ENCODE peak calls at places on chromosomes 2 and 18, in ten cellular contexts. K, N, X, Y, T, G, S, D, I and R are unnamed samples.

GRCh38 chr2:171855401-171855800 is 38.6 kb downstream of the SLC25A12 start:
- DNase-seq in T (peak), Y (no peak), D (peak), G (peak), I (no peak), K (no peak), N (no peak), X (no peak), S (no peak), R (no peak)

GRCh38 chr2:120898961-120899360 is 163.3 kb downstream of the GLI2 start:
- DNase-seq in K (no peak), N (no peak), S (no peak), Y (no peak), D (no peak), I (no peak), T (no peak), G (no peak), X (no peak), R (no peak)

GRCh38 chr2:193549661-193550060 is 1354.9 kb upstream of the TMEFF2 start:
- DNase-seq in X (no peak), S (no peak), Y (no peak), N (no peak), I (no peak), G (no peak), K (no peak), D (peak), T (no peak), R (no peak)

GRCh38 chr2:239075918-239076727 is 228.2 kb downstream of the TWIST2 start:
- DNase-seq in I (no peak), G (no peak), X (no peak), K (no peak), S (peak), T (no peak), Y (peak), D (no peak), N (no peak), R (peak)

GRCh38 chr2:233404227-233404626 is 49.9 kb downstream of the DGKD start:
- DNase-seq in X (peak), G (no peak), Y (no peak), T (peak), I (no peak), N (peak), D (peak), S (no peak), K (peak), R (no peak)

GRCh38 chr2:169664978-169665930 is 29.0 kb downstream of the CFAP210 start:
- DNase-seq in I (no peak), X (no peak), S (no peak), T (no peak), G (peak), N (no peak), Y (no peak), K (no peak), D (no peak), R (no peak)

GRCh38 chr18:55506074-55506473 is 81.9 kb downstream of the TCF4 start:
- DNase-seq in T (no peak), G (no peak), N (no peak), S (no peak), X (no peak), K (no peak), Y (no peak), I (no peak), D (no peak), R (no peak)

GRCh38 chr2:54572636-54573531 is 116.8 kb downstream of the SPTBN1 start:
- DNase-seq in X (peak), G (peak), N (no peak), I (no peak), T (no peak), D (peak), S (no peak), K (peak), Y (no peak), R (no peak)

GRCh38 chr18:27073404-27073830 is 111.7 kb downstream of the CHST9 start:
- DNase-seq in D (no peak), K (no peak), S (no peak), G (no peak), Y (no peak), I (no peak), X (no peak), T (no peak), N (no peak), R (no peak)

GRCh38 chr2:179837408-179837807 is 24.0 kb downstream of the ZNF385B start:
- DNase-seq in D (peak), G (peak), N (peak), I (no peak), X (peak), S (no peak), Y (no peak), K (no peak), T (no peak), R (no peak)

GRCh38 chr2:142980246-142981068 is 103.0 kb downstream of the KYNU start:
- DNase-seq in N (peak), G (peak), K (no peak), Y (no peak), T (no peak), D (peak), I (no peak), S (no peak), X (peak), R (no peak)

GRCh38 chr2:234162876-234163275 is 112.4 kb downstream of the SPP2 start:
- DNase-seq in S (no peak), I (no peak), G (no peak), T (no peak), X (no peak), Y (no peak), N (no peak), D (no peak), K (no peak), R (no peak)

GRCh38 chr18:63553117-63553516 is 10.9 kb downstream of the SERPINB12 start:
- DNase-seq in D (peak), Y (no peak), X (peak), T (peak), G (peak), S (no peak), K (no peak), I (no peak), N (no peak), R (no peak)

GRCh38 chr2:207042155-207042554 is 102.8 kb downstream of the CPO start:
- DNase-seq in K (no peak), D (peak), Y (no peak), X (peak), I (no peak), T (no peak), N (no peak), S (no peak), G (peak), R (no peak)

GRCh38 chr18:31718386-31718785 is 34.0 kb upstream of the B4GALT6 start:
- DNase-seq in N (no peak), S (no peak), I (no peak), T (no peak), Y (no peak), D (no peak), K (no peak), X (no peak), G (no peak), R (no peak)

DNA sequence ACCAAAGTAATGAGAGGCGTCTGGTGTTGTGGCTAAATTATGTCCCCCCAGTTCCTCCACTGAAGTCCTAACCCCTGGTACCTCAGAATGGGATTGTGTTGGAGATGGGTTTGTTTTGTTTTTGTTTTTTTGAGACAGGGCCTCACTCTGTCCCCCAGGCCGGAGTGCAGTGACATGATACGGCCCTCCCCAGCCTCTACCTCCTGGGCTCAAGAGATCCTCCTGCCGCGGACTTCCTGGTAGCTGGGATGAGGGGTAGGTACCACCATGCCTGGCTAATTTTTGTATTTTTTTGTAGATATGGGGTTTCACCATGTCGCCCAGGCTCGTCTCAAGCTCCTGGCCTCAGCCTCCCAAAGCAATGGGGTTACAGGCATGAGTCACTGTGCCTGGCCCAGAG is 73.6 kb upstream of the SMAD7 start:
- DNase-seq in S (no peak), N (no peak), X (no peak), I (no peak), K (no peak), G (no peak), D (no peak), Y (no peak), T (no peak), R (no peak)
- H3K4me3 ChIP-seq in S (no peak), N (no peak), X (no peak), I (no peak), K (no peak), G (no peak), D (no peak), Y (no peak), T (no peak), R (no peak)

GRCh38 chr2:45442026-45442425 is 169.0 kb downstream of the SRBD1 start:
- DNase-seq in S (no peak), Y (no peak), X (no peak), G (no peak), K (no peak), I (no peak), D (no peak), N (no peak), T (no peak), R (no peak)

GRCh38 chr2:45443012-45443411 is 168.1 kb downstream of the SRBD1 start:
- DNase-seq in Y (no peak), X (no peak), K (no peak), T (no peak), G (no peak), N (no peak), S (no peak), I (no peak), D (no peak), R (no peak)

GRCh38 chr2:45441571-45441970 is 169.5 kb downstream of the SRBD1 start:
- DNase-seq in D (no peak), G (no peak), X (no peak), S (no peak), T (no peak), K (no peak), N (no peak), I (no peak), Y (no peak), R (no peak)

GRCh38 chr2:45438872-45439665 is 172.0 kb downstream of the SRBD1 start:
- DNase-seq in T (no peak), I (no peak), X (no peak), G (no peak), Y (no peak), K (no peak), D (no peak), S (no peak), N (no peak), R (no peak)

GRCh38 chr2:45439788-45440773 is 171.0 kb downstream of the SRBD1 start:
- DNase-seq in D (peak), T (no peak), G (peak), X (no peak), S (no peak), N (no peak), I (no peak), Y (no peak), K (no peak), R (no peak)
- H3K4me3 ChIP-seq in D (no peak), T (no peak), G (no peak), X (no peak), S (no peak), N (no peak), I (no peak), Y (no peak), K (no peak), R (no peak)

DNA sequence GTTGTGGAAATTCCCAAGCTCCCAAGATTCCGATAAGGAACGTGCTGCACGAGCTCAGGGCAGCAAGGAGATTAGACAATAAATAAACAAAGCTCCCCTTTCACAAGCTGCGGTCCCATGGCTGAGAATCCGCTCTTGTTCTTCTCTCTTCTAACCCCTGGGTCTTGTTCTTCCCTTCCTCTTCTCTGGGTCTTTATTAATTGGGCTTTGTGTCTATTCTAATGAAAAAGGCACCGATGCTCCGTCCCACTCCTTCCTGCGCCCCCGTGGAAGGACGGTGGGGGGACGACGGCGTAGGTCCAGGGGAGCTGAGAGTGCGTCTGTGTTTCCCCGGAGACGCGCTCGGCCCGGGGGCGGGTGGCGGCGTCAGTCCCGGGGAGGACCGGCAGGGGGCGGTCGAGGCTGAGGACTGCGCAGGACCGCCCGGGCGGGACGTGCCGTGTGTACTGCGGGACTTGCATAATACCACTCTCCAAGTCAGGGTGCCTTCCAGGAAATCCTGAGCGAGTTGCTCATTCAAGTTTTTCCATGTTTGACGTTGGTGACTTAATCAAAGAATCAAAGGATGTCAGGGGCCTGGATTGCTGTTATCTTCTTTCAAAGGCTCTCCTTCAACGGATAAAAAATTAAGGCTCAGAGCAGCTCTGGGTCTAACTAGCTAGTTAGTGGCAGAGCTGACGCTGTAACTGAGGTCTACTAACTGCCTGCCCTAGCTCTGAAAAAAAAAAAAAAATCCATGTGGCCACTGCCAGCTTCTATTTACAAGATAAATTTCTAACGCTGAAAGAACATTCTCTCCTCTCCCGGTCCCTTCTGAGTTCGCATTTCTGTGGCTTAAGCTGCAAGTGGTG is 321.4 kb downstream of the TGIF1 start:
- DNase-seq in I (peak), X (peak), T (peak), Y (peak), G (peak), N (peak), K (peak), D (peak), S (peak), R (peak)
- H3K4me3 ChIP-seq in I (peak), X (peak), T (peak), Y (peak), G (peak), N (no peak), K (peak), D (peak), S (peak), R (peak)

DNA sequence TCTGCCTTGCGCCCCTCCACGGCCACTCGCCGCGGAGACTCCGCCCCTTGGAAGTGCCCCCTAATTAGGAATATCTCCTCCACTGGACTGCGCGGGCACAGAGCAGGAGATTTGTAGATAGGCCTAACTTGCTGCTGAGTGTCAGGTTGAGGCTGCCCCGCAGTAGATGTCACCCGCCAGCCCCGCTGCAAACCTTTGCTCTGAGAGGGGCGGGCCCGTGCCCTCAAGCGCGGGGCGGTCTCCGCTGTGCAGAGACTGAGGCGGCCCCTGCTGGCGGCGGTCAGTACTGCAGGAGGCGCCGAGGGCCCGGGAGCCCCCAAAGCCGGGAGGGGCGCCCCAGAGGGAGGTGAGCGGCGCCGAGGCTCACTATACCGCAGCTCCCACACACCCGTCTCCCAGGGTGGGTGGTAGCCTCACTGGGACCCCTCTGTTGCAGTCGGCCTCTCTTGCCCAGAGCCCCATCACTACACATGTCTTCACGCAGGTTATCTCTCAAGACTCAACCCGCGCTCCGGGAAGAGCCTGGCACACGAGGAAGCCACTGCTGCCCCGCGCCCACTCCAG is 2.9 kb upstream of the NEURL3 start:
- DNase-seq in Y (peak), G (peak), I (peak), S (peak), T (peak), N (peak), D (peak), K (peak), X (peak), R (peak)
- H3K4me3 ChIP-seq in Y (peak), G (peak), I (no peak), S (peak), T (peak), N (no peak), D (peak), K (peak), X (peak), R (peak)

GRCh38 chr2:16629044-16629443 is 36.6 kb downstream of the CYRIA start:
- DNase-seq in K (no peak), I (no peak), D (no peak), Y (no peak), N (no peak), T (no peak), G (no peak), X (no peak), S (no peak), R (no peak)

GRCh38 chr2:16629770-16630169 is 35.9 kb downstream of the CYRIA start:
- DNase-seq in D (no peak), Y (no peak), X (no peak), S (no peak), K (no peak), G (no peak), N (no peak), T (no peak), I (no peak), R (no peak)

GRCh38 chr2:16632615-16633014 is 33.0 kb downstream of the CYRIA start:
- DNase-seq in S (no peak), X (no peak), D (no peak), T (no peak), G (no peak), Y (no peak), K (no peak), I (no peak), N (peak), R (no peak)

GRCh38 chr2:16628316-16628715 is 37.3 kb downstream of the CYRIA start:
- DNase-seq in X (no peak), D (no peak), Y (no peak), S (no peak), T (no peak), I (no peak), N (no peak), G (peak), K (no peak), R (no peak)

GRCh38 chr2:16630463-16630862 is 35.2 kb downstream of the CYRIA start:
- DNase-seq in S (no peak), T (no peak), G (no peak), D (no peak), Y (no peak), K (no peak), I (no peak), X (no peak), N (no peak), R (no peak)
- H3K4me3 ChIP-seq in S (no peak), T (no peak), G (no peak), D (no peak), Y (no peak), K (no peak), I (no peak), X (no peak), N (no peak), R (no peak)

GRCh38 chr2:202588647-202589581 is 45.9 kb upstream of the FAM117B start:
- DNase-seq in X (peak), Y (peak), G (peak), N (peak), K (peak), I (peak), S (peak), T (peak), D (peak), R (peak)
- H3K4me3 ChIP-seq in X (no peak), Y (peak), G (no peak), N (no peak), K (no peak), I (no peak), S (peak), T (no peak), D (no peak), R (peak)

GRCh38 chr2:118670281-118670680 is 177.2 kb downstream of the EN1 start:
- DNase-seq in T (no peak), N (no peak), Y (no peak), D (peak), X (no peak), I (no peak), S (no peak), K (no peak), G (peak), R (no peak)
- H3K4me3 ChIP-seq in T (no peak), N (no peak), Y (no peak), D (no peak), X (no peak), I (no peak), S (no peak), K (no peak), G (no peak), R (no peak)